ENCODE peak calls at places on chromosomes 4 and X, in five cellular contexts. One of them, this sample, is unnamed.

GRCh38 chrX:154471870-154472684 is 7.0 kb downstream of the LAGE3 start:
- DNase-seq in activated CD4-positive, alpha-beta T cell treated with anti-CD3 and anti-CD28 coated beads, Interleukin-2, amount 50 U/mL, for 4 hours: no peak
- DNase-seq in left ventricle myocardium inferior: no peak
- DNase-seq in iris pigment epithelial cell: no peak
- DNase-seq in HuH-7.5: no peak
- DNase-seq in this sample: no peak

GRCh38 chrX:129979207-129979920 is 3.1 kb upstream of the BCORL1 start:
- DNase-seq in activated CD4-positive, alpha-beta T cell treated with anti-CD3 and anti-CD28 coated beads, Interleukin-2, amount 50 U/mL, for 4 hours: no peak
- DNase-seq in left ventricle myocardium inferior: no peak
- DNase-seq in iris pigment epithelial cell: no peak
- DNase-seq in HuH-7.5: no peak
- DNase-seq in this sample: no peak

GRCh38 chrX:24646745-24647182 is 383 bp downstream of the PCYT1B start:
- DNase-seq in activated CD4-positive, alpha-beta T cell treated with anti-CD3 and anti-CD28 coated beads, Interleukin-2, amount 50 U/mL, for 4 hours: no peak
- DNase-seq in left ventricle myocardium inferior: no peak
- DNase-seq in iris pigment epithelial cell: peak
- DNase-seq in HuH-7.5: no peak
- DNase-seq in this sample: no peak

GRCh38 chrX:68989865-68990606 is 161.2 kb downstream of the EFNB1 start:
- DNase-seq in activated CD4-positive, alpha-beta T cell treated with anti-CD3 and anti-CD28 coated beads, Interleukin-2, amount 50 U/mL, for 4 hours: no peak
- DNase-seq in left ventricle myocardium inferior: no peak
- DNase-seq in iris pigment epithelial cell: peak
- DNase-seq in HuH-7.5: no peak
- DNase-seq in this sample: no peak

GRCh38 chrX:1231850-1232505 is 19.5 kb upstream of the CRLF2 start:
- DNase-seq in activated CD4-positive, alpha-beta T cell treated with anti-CD3 and anti-CD28 coated beads, Interleukin-2, amount 50 U/mL, for 4 hours: no peak
- DNase-seq in left ventricle myocardium inferior: no peak
- DNase-seq in iris pigment epithelial cell: no peak
- DNase-seq in HuH-7.5: no peak
- DNase-seq in this sample: no peak

GRCh38 chr4:125085-125820 is 952 bp downstream of the ZNF718 start:
- DNase-seq in activated CD4-positive, alpha-beta T cell treated with anti-CD3 and anti-CD28 coated beads, Interleukin-2, amount 50 U/mL, for 4 hours: peak
- DNase-seq in left ventricle myocardium inferior: peak
- DNase-seq in iris pigment epithelial cell: peak
- DNase-seq in HuH-7.5: no peak
- DNase-seq in this sample: no peak

GRCh38 chr4:663046-663437 is 11.0 kb downstream of the ATP5ME start:
- DNase-seq in activated CD4-positive, alpha-beta T cell treated with anti-CD3 and anti-CD28 coated beads, Interleukin-2, amount 50 U/mL, for 4 hours: no peak
- DNase-seq in left ventricle myocardium inferior: no peak
- DNase-seq in iris pigment epithelial cell: no peak
- DNase-seq in HuH-7.5: no peak
- DNase-seq in this sample: no peak

GRCh38 chr4:176034498-176034897 is 31.1 kb upstream of the WDR17 start:
- DNase-seq in activated CD4-positive, alpha-beta T cell treated with anti-CD3 and anti-CD28 coated beads, Interleukin-2, amount 50 U/mL, for 4 hours: no peak
- DNase-seq in left ventricle myocardium inferior: no peak
- DNase-seq in iris pigment epithelial cell: peak
- DNase-seq in HuH-7.5: no peak
- DNase-seq in this sample: no peak

GRCh38 chr4:8182858-8183725 is 16.0 kb upstream of the SH3TC1 start:
- DNase-seq in activated CD4-positive, alpha-beta T cell treated with anti-CD3 and anti-CD28 coated beads, Interleukin-2, amount 50 U/mL, for 4 hours: no peak
- DNase-seq in left ventricle myocardium inferior: peak
- DNase-seq in iris pigment epithelial cell: peak
- DNase-seq in HuH-7.5: peak
- DNase-seq in this sample: no peak

GRCh38 chr4:23934223-23934622 is 44.4 kb upstream of the PPARGC1A start:
- DNase-seq in activated CD4-positive, alpha-beta T cell treated with anti-CD3 and anti-CD28 coated beads, Interleukin-2, amount 50 U/mL, for 4 hours: no peak
- DNase-seq in left ventricle myocardium inferior: no peak
- DNase-seq in iris pigment epithelial cell: no peak
- DNase-seq in HuH-7.5: no peak
- DNase-seq in this sample: no peak

GRCh38 chrX:41377624-41378023 is 43.7 kb downstream of the DDX3X start:
- DNase-seq in activated CD4-positive, alpha-beta T cell treated with anti-CD3 and anti-CD28 coated beads, Interleukin-2, amount 50 U/mL, for 4 hours: peak
- DNase-seq in left ventricle myocardium inferior: no peak
- DNase-seq in iris pigment epithelial cell: peak
- DNase-seq in HuH-7.5: no peak
- DNase-seq in this sample: no peak

GRCh38 chr4:38135201-38135600 is 175.0 kb downstream of the PTTG2 start:
- DNase-seq in activated CD4-positive, alpha-beta T cell treated with anti-CD3 and anti-CD28 coated beads, Interleukin-2, amount 50 U/mL, for 4 hours: no peak
- DNase-seq in left ventricle myocardium inferior: no peak
- DNase-seq in iris pigment epithelial cell: no peak
- DNase-seq in HuH-7.5: no peak
- DNase-seq in this sample: no peak

GRCh38 chr4:70765368-70765767 is 43.6 kb downstream of the RUFY3 start:
- DNase-seq in activated CD4-positive, alpha-beta T cell treated with anti-CD3 and anti-CD28 coated beads, Interleukin-2, amount 50 U/mL, for 4 hours: no peak
- DNase-seq in left ventricle myocardium inferior: no peak
- DNase-seq in iris pigment epithelial cell: no peak
- DNase-seq in HuH-7.5: no peak
- DNase-seq in this sample: no peak

This sample was measured in GM19239.